ENCODE peak calls at places on chromosomes 6 and 20, in nine cellular contexts. One of them, this sample, is unnamed. For H3K4me1, the result is how much of the 10 kb centered on the place peaks cover.

GRCh38 chr20:662289-663192 is 9.5 kb upstream of the SRXN1 start:
- DNase-seq in suprapubic skin: no peak
- DNase-seq in breast epithelium: no peak
- DNase-seq in sigmoid colon: no peak
- DNase-seq in Peyer's patch: no peak
- DNase-seq in OCI-LY7: no peak
- DNase-seq in uterus: no peak
- DNase-seq in psoas muscle: no peak
- DNase-seq in spleen: peak
- DNase-seq in this sample: no peak

GRCh38 chr6:144066745-144067484 is 28.5 kb downstream of the SF3B5 start:
- DNase-seq in suprapubic skin: no peak
- DNase-seq in breast epithelium: no peak
- DNase-seq in sigmoid colon: no peak
- DNase-seq in Peyer's patch: no peak
- DNase-seq in OCI-LY7: no peak
- DNase-seq in uterus: no peak
- DNase-seq in psoas muscle: no peak
- DNase-seq in spleen: no peak
- DNase-seq in this sample: no peak

GRCh38 chr6:31070711-31071197 is 41.6 kb downstream of the C6orf15 start:
- DNase-seq in suprapubic skin: no peak
- DNase-seq in breast epithelium: no peak
- DNase-seq in sigmoid colon: no peak
- DNase-seq in Peyer's patch: no peak
- DNase-seq in OCI-LY7: peak
- DNase-seq in uterus: no peak
- DNase-seq in psoas muscle: no peak
- DNase-seq in spleen: no peak
- DNase-seq in this sample: peak

GRCh38 chr6:32941412-32941784 is 570 bp upstream of the HLA-DMB start:
- DNase-seq in suprapubic skin: no peak
- DNase-seq in breast epithelium: no peak
- DNase-seq in sigmoid colon: no peak
- DNase-seq in Peyer's patch: no peak
- DNase-seq in OCI-LY7: peak
- DNase-seq in uterus: no peak
- DNase-seq in psoas muscle: no peak
- DNase-seq in spleen: no peak
- DNase-seq in this sample: no peak

GRCh38 chr6:54892831-54893230 is 46.3 kb downstream of the FAM83B start:
- DNase-seq in suprapubic skin: no peak
- DNase-seq in breast epithelium: no peak
- DNase-seq in sigmoid colon: no peak
- DNase-seq in Peyer's patch: no peak
- DNase-seq in OCI-LY7: no peak
- DNase-seq in uterus: no peak
- DNase-seq in psoas muscle: no peak
- DNase-seq in spleen: no peak
- DNase-seq in this sample: no peak

GRCh38 chr6:97697450-97697849 is 414.4 kb upstream of the MMS22L start:
- DNase-seq in suprapubic skin: no peak
- DNase-seq in breast epithelium: no peak
- DNase-seq in sigmoid colon: no peak
- DNase-seq in Peyer's patch: no peak
- DNase-seq in OCI-LY7: no peak
- DNase-seq in uterus: no peak
- DNase-seq in psoas muscle: no peak
- DNase-seq in spleen: no peak
- DNase-seq in this sample: no peak

GRCh38 chr6:57209030-57209429 is 13.1 kb downstream of the RAB23 start:
- DNase-seq in suprapubic skin: no peak
- DNase-seq in breast epithelium: no peak
- DNase-seq in sigmoid colon: no peak
- DNase-seq in Peyer's patch: no peak
- DNase-seq in OCI-LY7: no peak
- DNase-seq in uterus: no peak
- DNase-seq in psoas muscle: no peak
- DNase-seq in spleen: no peak
- DNase-seq in this sample: no peak

GRCh38 chr6:64520050-64520449 is 884.4 kb downstream of the PHF3 start:
- DNase-seq in suprapubic skin: no peak
- DNase-seq in breast epithelium: no peak
- DNase-seq in sigmoid colon: no peak
- DNase-seq in Peyer's patch: no peak
- DNase-seq in OCI-LY7: no peak
- DNase-seq in uterus: no peak
- DNase-seq in psoas muscle: no peak
- DNase-seq in spleen: no peak
- DNase-seq in this sample: no peak

GRCh38 chr6:116444092-116444491 is 17.1 kb upstream of the CALHM6 start:
- DNase-seq in suprapubic skin: no peak
- DNase-seq in breast epithelium: no peak
- DNase-seq in sigmoid colon: no peak
- DNase-seq in Peyer's patch: no peak
- DNase-seq in OCI-LY7: peak
- DNase-seq in uterus: no peak
- DNase-seq in psoas muscle: no peak
- DNase-seq in spleen: no peak
- DNase-seq in this sample: no peak

DNA sequence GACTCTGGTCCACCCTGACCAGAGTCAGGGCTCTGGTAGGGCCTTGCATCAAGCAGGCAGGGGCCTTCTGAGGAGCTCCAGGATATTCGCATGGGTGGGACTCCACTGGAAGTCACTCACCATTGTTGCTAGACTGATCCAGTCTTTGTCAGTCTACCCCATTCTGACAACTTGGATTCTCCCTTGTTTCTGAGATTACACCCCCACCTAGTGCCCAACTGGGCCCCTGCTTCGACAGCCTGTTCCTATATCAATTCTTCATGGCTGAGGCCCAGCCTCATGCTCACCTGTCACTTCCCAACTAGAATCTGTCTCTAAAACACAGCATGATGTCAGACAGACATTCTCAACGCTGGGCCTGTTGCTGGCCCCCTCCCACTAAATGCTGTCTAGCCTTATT is 5.2 kb downstream of the SLC35D3 start:
- DNase-seq in suprapubic skin: no peak
- DNase-seq in breast epithelium: no peak
- DNase-seq in sigmoid colon: no peak
- DNase-seq in Peyer's patch: no peak
- DNase-seq in OCI-LY7: peak
- DNase-seq in uterus: no peak
- DNase-seq in psoas muscle: no peak
- DNase-seq in spleen: no peak
- DNase-seq in this sample: peak
- TF ChIP-seq CTCF in suprapubic skin: no peak
- TF ChIP-seq CTCF in breast epithelium: no peak
- TF ChIP-seq CTCF in sigmoid colon: no peak
- TF ChIP-seq CTCF in Peyer's patch: no peak
- TF ChIP-seq CTCF in OCI-LY7: peak
- TF ChIP-seq CTCF in uterus: no peak
- TF ChIP-seq CTCF in psoas muscle: peak
- TF ChIP-seq CTCF in spleen: no peak
- TF ChIP-seq CTCF in this sample: peak

GRCh38 chr20:50450961-50451752 is 59.0 kb upstream of the PTPN1 start:
- DNase-seq in suprapubic skin: no peak
- DNase-seq in breast epithelium: no peak
- DNase-seq in sigmoid colon: peak
- DNase-seq in Peyer's patch: no peak
- DNase-seq in OCI-LY7: peak
- DNase-seq in uterus: peak
- DNase-seq in psoas muscle: peak
- DNase-seq in spleen: peak
- DNase-seq in this sample: no peak
- H3K4me1 ChIP-seq in suprapubic skin: under half
- H3K4me1 ChIP-seq in breast epithelium: under half
- H3K4me1 ChIP-seq in sigmoid colon: under half
- H3K4me1 ChIP-seq in Peyer's patch: under half
- H3K4me1 ChIP-seq in OCI-LY7: under half
- H3K4me1 ChIP-seq in uterus: under half
- H3K4me1 ChIP-seq in psoas muscle: under half
- H3K4me1 ChIP-seq in spleen: under half
- H3K4me1 ChIP-seq in this sample: under half

DNA sequence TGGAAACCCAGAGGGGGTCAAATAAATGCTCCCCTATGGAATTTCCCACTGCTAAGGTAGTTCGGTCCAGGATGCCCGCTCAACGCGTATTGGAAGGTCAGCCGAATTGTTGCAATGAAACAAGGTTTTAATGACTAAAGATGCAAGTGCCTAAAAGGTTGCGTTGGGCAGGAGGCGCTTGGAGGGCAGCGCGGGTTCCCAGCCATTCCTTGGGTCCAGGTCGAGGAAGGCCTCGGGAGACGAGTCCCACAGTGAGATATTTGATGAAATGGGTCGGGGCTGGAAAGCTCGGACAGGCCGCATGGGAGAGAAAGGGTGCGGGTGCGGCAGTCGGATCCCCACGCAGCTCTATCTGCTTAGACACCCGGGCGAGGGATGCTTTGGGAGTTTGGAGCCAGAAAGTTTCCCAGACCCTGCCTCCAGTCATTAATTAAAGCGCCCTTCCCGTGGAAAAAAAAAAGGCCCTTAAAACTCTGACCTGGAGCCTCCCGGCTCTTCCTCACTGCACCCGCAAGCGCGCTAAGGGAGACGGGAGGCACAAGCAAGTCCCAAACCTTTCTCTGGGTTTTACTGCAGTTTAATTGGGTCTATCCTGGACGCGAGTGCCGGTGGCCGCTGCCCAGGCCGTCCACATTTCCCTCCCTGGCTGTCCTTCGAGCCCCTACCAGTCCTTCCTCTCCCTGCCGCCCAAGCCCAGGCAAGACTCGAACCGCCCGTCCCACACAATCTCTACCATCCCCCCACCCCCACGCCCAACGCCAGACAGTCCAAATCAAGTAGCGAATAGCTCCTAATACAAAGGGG is 24.2 kb downstream of the TFAP2A start:
- DNase-seq in suprapubic skin: no peak
- DNase-seq in breast epithelium: no peak
- DNase-seq in sigmoid colon: no peak
- DNase-seq in Peyer's patch: no peak
- DNase-seq in OCI-LY7: no peak
- DNase-seq in uterus: no peak
- DNase-seq in psoas muscle: no peak
- DNase-seq in spleen: no peak
- DNase-seq in this sample: no peak
- H3K4me3 ChIP-seq in suprapubic skin: no peak
- H3K4me3 ChIP-seq in breast epithelium: no peak
- H3K4me3 ChIP-seq in sigmoid colon: no peak
- H3K4me3 ChIP-seq in Peyer's patch: no peak
- H3K4me3 ChIP-seq in OCI-LY7: no peak
- H3K4me3 ChIP-seq in uterus: no peak
- H3K4me3 ChIP-seq in psoas muscle: no peak
- H3K4me3 ChIP-seq in spleen: no peak
- H3K4me3 ChIP-seq in this sample: no peak

GRCh38 chr6:7004581-7005297 is 103.0 kb upstream of the RREB1 start:
- DNase-seq in suprapubic skin: no peak
- DNase-seq in breast epithelium: no peak
- DNase-seq in sigmoid colon: no peak
- DNase-seq in Peyer's patch: no peak
- DNase-seq in OCI-LY7: no peak
- DNase-seq in uterus: no peak
- DNase-seq in psoas muscle: no peak
- DNase-seq in spleen: no peak
- DNase-seq in this sample: no peak
- TF ChIP-seq CTCF in suprapubic skin: no peak
- TF ChIP-seq CTCF in breast epithelium: no peak
- TF ChIP-seq CTCF in sigmoid colon: no peak
- TF ChIP-seq CTCF in Peyer's patch: no peak
- TF ChIP-seq CTCF in OCI-LY7: no peak
- TF ChIP-seq CTCF in uterus: no peak
- TF ChIP-seq CTCF in psoas muscle: no peak
- TF ChIP-seq CTCF in spleen: no peak
- TF ChIP-seq CTCF in this sample: no peak

GRCh38 chr6:52566853-52567279 is 10.0 kb downstream of the TRAM2 start:
- DNase-seq in suprapubic skin: no peak
- DNase-seq in breast epithelium: no peak
- DNase-seq in sigmoid colon: no peak
- DNase-seq in Peyer's patch: no peak
- DNase-seq in OCI-LY7: no peak
- DNase-seq in uterus: no peak
- DNase-seq in psoas muscle: no peak
- DNase-seq in spleen: no peak
- DNase-seq in this sample: no peak
- H3K4me1 ChIP-seq in suprapubic skin: under half
- H3K4me1 ChIP-seq in breast epithelium: under half
- H3K4me1 ChIP-seq in sigmoid colon: under half
- H3K4me1 ChIP-seq in Peyer's patch: under half
- H3K4me1 ChIP-seq in OCI-LY7: half or more
- H3K4me1 ChIP-seq in uterus: under half
- H3K4me1 ChIP-seq in psoas muscle: under half
- H3K4me1 ChIP-seq in spleen: under half
- H3K4me1 ChIP-seq in this sample: under half

GRCh38 chr6:89986650-89987074 is 92.4 kb downstream of the GJA10 start:
- DNase-seq in suprapubic skin: no peak
- DNase-seq in breast epithelium: no peak
- DNase-seq in sigmoid colon: no peak
- DNase-seq in Peyer's patch: no peak
- DNase-seq in OCI-LY7: no peak
- DNase-seq in uterus: no peak
- DNase-seq in psoas muscle: no peak
- DNase-seq in spleen: no peak
- DNase-seq in this sample: no peak
- H3K4me3 ChIP-seq in suprapubic skin: no peak
- H3K4me3 ChIP-seq in breast epithelium: no peak
- H3K4me3 ChIP-seq in sigmoid colon: no peak
- H3K4me3 ChIP-seq in Peyer's patch: no peak
- H3K4me3 ChIP-seq in OCI-LY7: no peak
- H3K4me3 ChIP-seq in uterus: no peak
- H3K4me3 ChIP-seq in psoas muscle: no peak
- H3K4me3 ChIP-seq in spleen: no peak
- H3K4me3 ChIP-seq in this sample: no peak

GRCh38 chr6:37110455-37111155 is 59.3 kb upstream of the PIM1 start:
- DNase-seq in suprapubic skin: no peak
- DNase-seq in breast epithelium: no peak
- DNase-seq in sigmoid colon: no peak
- DNase-seq in Peyer's patch: no peak
- DNase-seq in OCI-LY7: no peak
- DNase-seq in uterus: no peak
- DNase-seq in psoas muscle: no peak
- DNase-seq in spleen: no peak
- DNase-seq in this sample: no peak

GRCh38 chr6:37111156-37111461 is 58.8 kb upstream of the PIM1 start:
- DNase-seq in suprapubic skin: no peak
- DNase-seq in breast epithelium: no peak
- DNase-seq in sigmoid colon: no peak
- DNase-seq in Peyer's patch: no peak
- DNase-seq in OCI-LY7: no peak
- DNase-seq in uterus: no peak
- DNase-seq in psoas muscle: no peak
- DNase-seq in spleen: no peak
- DNase-seq in this sample: no peak

GRCh38 chr6:37115236-37115894 is 54.6 kb upstream of the PIM1 start:
- DNase-seq in suprapubic skin: no peak
- DNase-seq in breast epithelium: no peak
- DNase-seq in sigmoid colon: no peak
- DNase-seq in Peyer's patch: no peak
- DNase-seq in OCI-LY7: no peak
- DNase-seq in uterus: no peak
- DNase-seq in psoas muscle: no peak
- DNase-seq in spleen: no peak
- DNase-seq in this sample: no peak

GRCh38 chr6:37113976-37114375 is 56.0 kb upstream of the PIM1 start:
- DNase-seq in suprapubic skin: no peak
- DNase-seq in breast epithelium: no peak
- DNase-seq in sigmoid colon: no peak
- DNase-seq in Peyer's patch: no peak
- DNase-seq in OCI-LY7: no peak
- DNase-seq in uterus: no peak
- DNase-seq in psoas muscle: no peak
- DNase-seq in spleen: no peak
- DNase-seq in this sample: no peak

GRCh38 chr6:37114612-37115011 is 55.3 kb upstream of the PIM1 start:
- DNase-seq in suprapubic skin: no peak
- DNase-seq in breast epithelium: no peak
- DNase-seq in sigmoid colon: no peak
- DNase-seq in Peyer's patch: no peak
- DNase-seq in OCI-LY7: no peak
- DNase-seq in uterus: no peak
- DNase-seq in psoas muscle: no peak
- DNase-seq in spleen: no peak
- DNase-seq in this sample: no peak
- TF ChIP-seq CTCF in suprapubic skin: no peak
- TF ChIP-seq CTCF in breast epithelium: no peak
- TF ChIP-seq CTCF in sigmoid colon: no peak
- TF ChIP-seq CTCF in Peyer's patch: no peak
- TF ChIP-seq CTCF in OCI-LY7: no peak
- TF ChIP-seq CTCF in uterus: no peak
- TF ChIP-seq CTCF in psoas muscle: no peak
- TF ChIP-seq CTCF in spleen: no peak
- TF ChIP-seq CTCF in this sample: no peak